ENCODE peak calls at places on chromosome 17, in six cellular contexts. One of them, this sample, is unnamed.

GRCh38 chr17:2137342-2138098 is 82.6 kb downstream of the HIC1 start:
- DNase-seq in CD8-positive, alpha-beta memory T cell: no peak
- DNase-seq in endothelial cell: no peak
- DNase-seq in posterior cingulate gyrus: no peak
- DNase-seq in AG09309: peak
- DNase-seq in activated CD8-positive, alpha-beta memory T cell treated with anti-CD3 and anti-CD28 coated beads, Interleukin-2, amount 50 U/mL, for 4 hours: no peak
- DNase-seq in this sample: no peak

GRCh38 chr17:40615295-40615988 is 32.2 kb downstream of the SMARCE1 start:
- DNase-seq in CD8-positive, alpha-beta memory T cell: no peak
- DNase-seq in AG09309: no peak
- DNase-seq in activated CD8-positive, alpha-beta memory T cell treated with anti-CD3 and anti-CD28 coated beads, Interleukin-2, amount 50 U/mL, for 4 hours: peak
- DNase-seq in posterior cingulate gyrus: peak
- DNase-seq in endothelial cell: peak
- DNase-seq in this sample: no peak

GRCh38 chr17:82234211-82235055 is 5.6 kb downstream of the SLC16A3 start:
- DNase-seq in activated CD8-positive, alpha-beta memory T cell treated with anti-CD3 and anti-CD28 coated beads, Interleukin-2, amount 50 U/mL, for 4 hours: no peak
- DNase-seq in posterior cingulate gyrus: no peak
- DNase-seq in endothelial cell: no peak
- DNase-seq in CD8-positive, alpha-beta memory T cell: no peak
- DNase-seq in AG09309: no peak
- DNase-seq in this sample: no peak

GRCh38 chr17:33725675-33726271 is 432.7 kb upstream of the ASIC2 start:
- DNase-seq in AG09309: no peak
- DNase-seq in activated CD8-positive, alpha-beta memory T cell treated with anti-CD3 and anti-CD28 coated beads, Interleukin-2, amount 50 U/mL, for 4 hours: no peak
- DNase-seq in endothelial cell: peak
- DNase-seq in CD8-positive, alpha-beta memory T cell: no peak
- DNase-seq in posterior cingulate gyrus: peak
- DNase-seq in this sample: no peak

GRCh38 chr17:7859028-7859427 is 1.2 kb downstream of the CYB5D1 start:
- DNase-seq in activated CD8-positive, alpha-beta memory T cell treated with anti-CD3 and anti-CD28 coated beads, Interleukin-2, amount 50 U/mL, for 4 hours: no peak
- DNase-seq in posterior cingulate gyrus: no peak
- DNase-seq in AG09309: no peak
- DNase-seq in CD8-positive, alpha-beta memory T cell: no peak
- DNase-seq in endothelial cell: no peak
- DNase-seq in this sample: no peak

GRCh38 chr17:60395508-60396065 is 3.7 kb upstream of the USP32 start:
- DNase-seq in endothelial cell: no peak
- DNase-seq in AG09309: no peak
- DNase-seq in activated CD8-positive, alpha-beta memory T cell treated with anti-CD3 and anti-CD28 coated beads, Interleukin-2, amount 50 U/mL, for 4 hours: no peak
- DNase-seq in CD8-positive, alpha-beta memory T cell: no peak
- DNase-seq in posterior cingulate gyrus: no peak
- DNase-seq in this sample: no peak

GRCh38 chr17:7878234-7878633 is 10.4 kb upstream of the CHD3 start:
- DNase-seq in CD8-positive, alpha-beta memory T cell: no peak
- DNase-seq in posterior cingulate gyrus: no peak
- DNase-seq in endothelial cell: no peak
- DNase-seq in AG09309: no peak
- DNase-seq in activated CD8-positive, alpha-beta memory T cell treated with anti-CD3 and anti-CD28 coated beads, Interleukin-2, amount 50 U/mL, for 4 hours: no peak
- DNase-seq in this sample: no peak

GRCh38 chr17:19753049-19753444 is 4.9 kb upstream of the ALDH3A1 start:
- DNase-seq in posterior cingulate gyrus: peak
- DNase-seq in endothelial cell: no peak
- DNase-seq in CD8-positive, alpha-beta memory T cell: no peak
- DNase-seq in AG09309: peak
- DNase-seq in activated CD8-positive, alpha-beta memory T cell treated with anti-CD3 and anti-CD28 coated beads, Interleukin-2, amount 50 U/mL, for 4 hours: no peak
- DNase-seq in this sample: no peak

GRCh38 chr17:76907352-76907751 is 39.1 kb downstream of the MGAT5B start:
- DNase-seq in activated CD8-positive, alpha-beta memory T cell treated with anti-CD3 and anti-CD28 coated beads, Interleukin-2, amount 50 U/mL, for 4 hours: no peak
- DNase-seq in CD8-positive, alpha-beta memory T cell: no peak
- DNase-seq in endothelial cell: no peak
- DNase-seq in posterior cingulate gyrus: no peak
- DNase-seq in AG09309: no peak
- DNase-seq in this sample: no peak

GRCh38 chr17:60361889-60362288 is 30.0 kb downstream of the USP32 start:
- DNase-seq in activated CD8-positive, alpha-beta memory T cell treated with anti-CD3 and anti-CD28 coated beads, Interleukin-2, amount 50 U/mL, for 4 hours: no peak
- DNase-seq in posterior cingulate gyrus: no peak
- DNase-seq in CD8-positive, alpha-beta memory T cell: no peak
- DNase-seq in endothelial cell: no peak
- DNase-seq in AG09309: no peak
- DNase-seq in this sample: no peak

GRCh38 chr17:32882734-32883133 is 5.8 kb upstream of the MYO1D start:
- DNase-seq in AG09309: no peak
- DNase-seq in posterior cingulate gyrus: no peak
- DNase-seq in activated CD8-positive, alpha-beta memory T cell treated with anti-CD3 and anti-CD28 coated beads, Interleukin-2, amount 50 U/mL, for 4 hours: no peak
- DNase-seq in CD8-positive, alpha-beta memory T cell: no peak
- DNase-seq in endothelial cell: no peak
- DNase-seq in this sample: no peak

GRCh38 chr17:54967621-54968258 is 714 bp downstream of the COX11 start:
- DNase-seq in AG09309: no peak
- DNase-seq in activated CD8-positive, alpha-beta memory T cell treated with anti-CD3 and anti-CD28 coated beads, Interleukin-2, amount 50 U/mL, for 4 hours: no peak
- DNase-seq in posterior cingulate gyrus: no peak
- DNase-seq in endothelial cell: no peak
- DNase-seq in CD8-positive, alpha-beta memory T cell: no peak
- DNase-seq in this sample: no peak

GRCh38 chr17:80261159-80261894 is 675 bp downstream of the RNF213 start:
- DNase-seq in activated CD8-positive, alpha-beta memory T cell treated with anti-CD3 and anti-CD28 coated beads, Interleukin-2, amount 50 U/mL, for 4 hours: peak
- DNase-seq in CD8-positive, alpha-beta memory T cell: peak
- DNase-seq in posterior cingulate gyrus: peak
- DNase-seq in AG09309: no peak
- DNase-seq in endothelial cell: peak
- DNase-seq in this sample: peak

GRCh38 chr17:19539841-19540311 is 6.2 kb downstream of the SLC47A1 start:
- DNase-seq in AG09309: no peak
- DNase-seq in posterior cingulate gyrus: no peak
- DNase-seq in activated CD8-positive, alpha-beta memory T cell treated with anti-CD3 and anti-CD28 coated beads, Interleukin-2, amount 50 U/mL, for 4 hours: no peak
- DNase-seq in endothelial cell: no peak
- DNase-seq in CD8-positive, alpha-beta memory T cell: no peak
- DNase-seq in this sample: no peak

GRCh38 chr17:48498168-48498840 is 32.5 kb downstream of the HOXB1 start:
- DNase-seq in AG09309: no peak
- DNase-seq in posterior cingulate gyrus: no peak
- DNase-seq in activated CD8-positive, alpha-beta memory T cell treated with anti-CD3 and anti-CD28 coated beads, Interleukin-2, amount 50 U/mL, for 4 hours: no peak
- DNase-seq in endothelial cell: no peak
- DNase-seq in CD8-positive, alpha-beta memory T cell: no peak
- DNase-seq in this sample: no peak

GRCh38 chr17:36525113-36525512 is 9.6 kb downstream of the MYO19 start:
- DNase-seq in AG09309: no peak
- DNase-seq in CD8-positive, alpha-beta memory T cell: no peak
- DNase-seq in endothelial cell: no peak
- DNase-seq in posterior cingulate gyrus: no peak
- DNase-seq in activated CD8-positive, alpha-beta memory T cell treated with anti-CD3 and anti-CD28 coated beads, Interleukin-2, amount 50 U/mL, for 4 hours: no peak
- DNase-seq in this sample: no peak

GRCh38 chr17:29590979-29591736 is 1.7 kb upstream of the GIT1 start:
- DNase-seq in AG09309: no peak
- DNase-seq in endothelial cell: no peak
- DNase-seq in CD8-positive, alpha-beta memory T cell: no peak
- DNase-seq in posterior cingulate gyrus: no peak
- DNase-seq in activated CD8-positive, alpha-beta memory T cell treated with anti-CD3 and anti-CD28 coated beads, Interleukin-2, amount 50 U/mL, for 4 hours: peak
- DNase-seq in this sample: no peak

GRCh38 chr17:37259030-37259735 is 116.6 kb upstream of the C17orf78 start:
- DNase-seq in activated CD8-positive, alpha-beta memory T cell treated with anti-CD3 and anti-CD28 coated beads, Interleukin-2, amount 50 U/mL, for 4 hours: no peak
- DNase-seq in endothelial cell: no peak
- DNase-seq in posterior cingulate gyrus: no peak
- DNase-seq in AG09309: no peak
- DNase-seq in CD8-positive, alpha-beta memory T cell: no peak
- DNase-seq in this sample: no peak

GRCh38 chr17:30716461-30717289 is 107.8 kb downstream of the CRLF3 start:
- DNase-seq in CD8-positive, alpha-beta memory T cell: no peak
- DNase-seq in AG09309: no peak
- DNase-seq in endothelial cell: no peak
- DNase-seq in activated CD8-positive, alpha-beta memory T cell treated with anti-CD3 and anti-CD28 coated beads, Interleukin-2, amount 50 U/mL, for 4 hours: no peak
- DNase-seq in posterior cingulate gyrus: no peak
- DNase-seq in this sample: no peak

GRCh38 chr17:42034059-42034458 is 14.2 kb downstream of the NKIRAS2 start:
- DNase-seq in CD8-positive, alpha-beta memory T cell: no peak
- DNase-seq in endothelial cell: no peak
- DNase-seq in AG09309: no peak
- DNase-seq in activated CD8-positive, alpha-beta memory T cell treated with anti-CD3 and anti-CD28 coated beads, Interleukin-2, amount 50 U/mL, for 4 hours: no peak
- DNase-seq in posterior cingulate gyrus: no peak
- DNase-seq in this sample: no peak

GRCh38 chr17:15247891-15248529 is 17.1 kb downstream of the PMP22 start:
- DNase-seq in endothelial cell: no peak
- DNase-seq in posterior cingulate gyrus: no peak
- DNase-seq in AG09309: no peak
- DNase-seq in activated CD8-positive, alpha-beta memory T cell treated with anti-CD3 and anti-CD28 coated beads, Interleukin-2, amount 50 U/mL, for 4 hours: no peak
- DNase-seq in CD8-positive, alpha-beta memory T cell: no peak
- DNase-seq in this sample: no peak

GRCh38 chr17:48502901-48503300 is 27.9 kb downstream of the HOXB1 start:
- DNase-seq in AG09309: no peak
- DNase-seq in posterior cingulate gyrus: no peak
- DNase-seq in activated CD8-positive, alpha-beta memory T cell treated with anti-CD3 and anti-CD28 coated beads, Interleukin-2, amount 50 U/mL, for 4 hours: no peak
- DNase-seq in endothelial cell: no peak
- DNase-seq in CD8-positive, alpha-beta memory T cell: no peak
- DNase-seq in this sample: no peak

GRCh38 chr17:32157225-32157624 is 14.9 kb downstream of the RHOT1 start:
- DNase-seq in activated CD8-positive, alpha-beta memory T cell treated with anti-CD3 and anti-CD28 coated beads, Interleukin-2, amount 50 U/mL, for 4 hours: no peak
- DNase-seq in AG09309: no peak
- DNase-seq in CD8-positive, alpha-beta memory T cell: no peak
- DNase-seq in endothelial cell: no peak
- DNase-seq in posterior cingulate gyrus: no peak
- DNase-seq in this sample: no peak

GRCh38 chr17:50218071-50218759 is 16.8 kb upstream of the COL1A1 start:
- DNase-seq in endothelial cell: no peak
- DNase-seq in posterior cingulate gyrus: no peak
- DNase-seq in activated CD8-positive, alpha-beta memory T cell treated with anti-CD3 and anti-CD28 coated beads, Interleukin-2, amount 50 U/mL, for 4 hours: no peak
- DNase-seq in AG09309: no peak
- DNase-seq in CD8-positive, alpha-beta memory T cell: no peak
- DNase-seq in this sample: no peak

GRCh38 chr17:28174352-28175046 is 132.0 kb downstream of the NLK start:
- DNase-seq in posterior cingulate gyrus: no peak
- DNase-seq in AG09309: no peak
- DNase-seq in endothelial cell: no peak
- DNase-seq in activated CD8-positive, alpha-beta memory T cell treated with anti-CD3 and anti-CD28 coated beads, Interleukin-2, amount 50 U/mL, for 4 hours: peak
- DNase-seq in CD8-positive, alpha-beta memory T cell: no peak
- DNase-seq in this sample: peak